ENCODE peak calls at places on chromosomes 7 and 10, in nine cellular contexts. R is WTC11; Q is DMS153; O is activated T-helper 1 cell treated with anti-CD3 and anti-CD28 coated beads, Interleukin-12 subunit alpha, Interleukin-12 subunit beta, Interleukin-2, Interleukin-4 antibody, amounts not matched to agents 30 ng/mL and 10 ng/mL and 1 ng/mL, durations not matched to agents 14 hours and 24 hours and 36 hours; A is HFF-Myc; C is HEK293T; J is vagina; Z is RCC 7860; B is foreskin fibroblast. S is an unnamed sample.

GRCh38 chr7:100640438-100641410 is 628 bp downstream of the TFR2 start:
- DNase-seq in J (no peak), O (no peak), R (no peak), Z (no peak), A (no peak), B (no peak), Q (no peak), C (no peak), S (no peak)

GRCh38 chr7:158066085-158066484 is 521.5 kb downstream of the PTPRN2 start:
- DNase-seq in Q (no peak), C (no peak), R (no peak), J (no peak), O (no peak), A (no peak), Z (no peak), B (no peak), S (peak; percentile 57)

GRCh38 chr10:34200355-34200901 is 614.7 kb downstream of the PARD3 start:
- DNase-seq in O (no peak), A (no peak), C (no peak), J (no peak), R (no peak), B (no peak), Z (no peak), Q (peak; percentile 31), S (no peak)

GRCh38 chr10:89659185-89660131 is 14.4 kb upstream of the PANK1 start:
- DNase-seq in A (peak; percentile 36), R (no peak), J (no peak), Q (no peak), O (no peak), Z (no peak), B (peak; percentile 80), C (no peak), S (no peak)

GRCh38 chr10:88528196-88528595 is 54.9 kb downstream of the RNLS start:
- DNase-seq in O (no peak), J (no peak), A (no peak), Q (no peak), Z (no peak), B (no peak), C (no peak), R (no peak), S (no peak)

GRCh38 chr7:24395512-24395911 is 111.5 kb downstream of the NPY start:
- DNase-seq in Q (no peak), J (no peak), C (no peak), R (no peak), O (no peak), A (no peak), B (no peak), Z (no peak), S (no peak)

GRCh38 chr10:112159469-112159868 is 24.1 kb downstream of the GPAM start:
- DNase-seq in A (no peak), J (no peak), B (no peak), C (no peak), R (no peak), O (no peak), Z (no peak), Q (no peak), S (no peak)

GRCh38 chr10:130108934-130109604 is 1.6 kb downstream of the C10orf143 start:
- DNase-seq in Z (no peak), A (no peak), J (no peak), R (no peak), C (no peak), B (no peak), O (no peak), Q (no peak), S (no peak)

GRCh38 chr7:130939285-130940095 is 205.5 kb upstream of the KLF14 start:
- DNase-seq in B (no peak), R (no peak), A (no peak), Q (no peak), Z (no peak), C (no peak), J (no peak), O (no peak), S (no peak)

GRCh38 chr10:83432296-83433045 is 706.8 kb upstream of the GHITM start:
- DNase-seq in B (no peak), O (no peak), Q (no peak), J (no peak), C (no peak), Z (no peak), A (no peak), R (no peak), S (no peak)

GRCh38 chr7:46123-46829 is 146.1 kb upstream of the FAM20C start:
- DNase-seq in A (no peak), J (no peak), C (no peak), R (no peak), Z (no peak), O (no peak), B (no peak), Q (no peak), S (peak; percentile 59)

GRCh38 chr10:45585131-45585530 is 87.4 kb downstream of the ZFAND4 start:
- DNase-seq in B (no peak), Q (no peak), R (no peak), Z (no peak), A (no peak), J (no peak), O (no peak), C (no peak), S (no peak)

GRCh38 chr7:117217636-117218035 is 105.2 kb downstream of the WNT2 start:
- DNase-seq in C (no peak), R (no peak), Q (no peak), Z (no peak), J (no peak), A (no peak), B (peak; percentile 47), O (no peak), S (no peak)